ENCODE peak calls at places on chromosomes 13 and 19, in eight cellular contexts. U is thoracic aorta, C is adrenal gland, H is body of pancreas, R is SK-N-SH, V is Peyer's patch, G is ovary, Y is left ventricle myocardium inferior. X is an unnamed sample.
A peak's percentile ranks its signal among the peaks of the same experiment; 100 is the strongest.

GRCh38 chr13:48094404-48094780 is 512 bp downstream of the MED4 start:
- DNase-seq in U (no peak), C (no peak), H (no peak), R (no peak), V (no peak), G (no peak), Y (no peak), X (no peak)

GRCh38 chr13:103140001-103140671 is 73.9 kb upstream of the SLC10A2 start:
- DNase-seq in U (no peak), C (peak; percentile 14), H (no peak), R (peak; percentile 10), V (no peak), G (no peak), Y (no peak), X (no peak)

GRCh38 chr19:1918975-1919374 is 13.8 kb downstream of the ADAT3 start:
- DNase-seq in U (no peak), C (no peak), H (no peak), R (no peak), V (no peak), G (no peak), Y (no peak), X (no peak)

GRCh38 chr19:50657672-50658437 is 8.6 kb downstream of the C19orf81 start:
- DNase-seq in U (peak; percentile 54), C (peak; percentile 98), H (peak; percentile 76), R (peak; percentile 94), V (peak; percentile 65), G (peak; percentile 85), Y (peak; percentile 83), X (peak; percentile 95)

GRCh38 chr13:76928456-76928855 is 19.9 kb upstream of the ACOD1 start:
- DNase-seq in U (no peak), C (no peak), H (no peak), R (no peak), V (no peak), G (no peak), Y (no peak), X (no peak)

GRCh38 chr19:9406798-9407352 is 28.5 kb downstream of the ZNF266 start:
- DNase-seq in U (no peak), C (peak; percentile 77), H (peak; percentile 67), R (peak; percentile 84), V (peak; percentile 51), G (peak; percentile 78), Y (peak; percentile 84), X (peak; percentile 80)

GRCh38 chr13:51524312-51524711 is 60.0 kb upstream of the WDFY2 start:
- DNase-seq in U (no peak), C (peak; percentile 43), H (no peak), R (no peak), V (no peak), G (no peak), Y (no peak), X (no peak)

GRCh38 chr19:8580710-8581281 is 3.6 kb upstream of the MYO1F start:
- DNase-seq in U (peak; percentile 58), C (peak; percentile 85), H (peak; percentile 81), R (peak; percentile 90), V (peak; percentile 85), G (peak; percentile 90), Y (peak; percentile 80), X (peak; percentile 92)

GRCh38 chr19:38850231-38850975 is 617 bp upstream of the HNRNPL start:
- DNase-seq in U (peak; percentile 100), C (peak; percentile 100), H (peak; percentile 100), R (peak; percentile 86), V (peak; percentile 98), G (peak; percentile 99), Y (peak; percentile 99), X (peak; percentile 99)

GRCh38 chr13:38783992-38784875 is 97.4 kb downstream of the FREM2 start:
- DNase-seq in U (no peak), C (no peak), H (peak; percentile 42), R (no peak), V (no peak), G (no peak), Y (no peak), X (no peak)

GRCh38 chr13:47639716-47640447 is 361.2 kb downstream of the SUCLA2 start:
- DNase-seq in U (no peak), C (no peak), H (no peak), R (no peak), V (no peak), G (no peak), Y (no peak), X (no peak)

GRCh38 chr13:101977475-101977874 is 424.4 kb downstream of the FGF14 start:
- DNase-seq in U (no peak), C (no peak), H (no peak), R (peak; percentile 9), V (no peak), G (no peak), Y (no peak), X (peak; percentile 71)

GRCh38 chr19:34480971-34481821 is at the start of gene WTIP:
- DNase-seq in U (peak; percentile 28), C (peak; percentile 58), H (peak; percentile 57), R (peak; percentile 78), V (peak; percentile 60), G (peak; percentile 92), Y (peak; percentile 84), X (peak; percentile 83)

GRCh38 chr13:49044849-49045248 is 69.1 kb downstream of the FNDC3A start:
- DNase-seq in U (no peak), C (no peak), H (no peak), R (no peak), V (no peak), G (no peak), Y (no peak), X (no peak)

GRCh38 chr13:114112826-114113322 is 19.5 kb downstream of the RASA3 start:
- DNase-seq in U (no peak), C (peak; percentile 4), H (no peak), R (no peak), V (no peak), G (peak; percentile 18), Y (no peak), X (no peak)

DNA sequence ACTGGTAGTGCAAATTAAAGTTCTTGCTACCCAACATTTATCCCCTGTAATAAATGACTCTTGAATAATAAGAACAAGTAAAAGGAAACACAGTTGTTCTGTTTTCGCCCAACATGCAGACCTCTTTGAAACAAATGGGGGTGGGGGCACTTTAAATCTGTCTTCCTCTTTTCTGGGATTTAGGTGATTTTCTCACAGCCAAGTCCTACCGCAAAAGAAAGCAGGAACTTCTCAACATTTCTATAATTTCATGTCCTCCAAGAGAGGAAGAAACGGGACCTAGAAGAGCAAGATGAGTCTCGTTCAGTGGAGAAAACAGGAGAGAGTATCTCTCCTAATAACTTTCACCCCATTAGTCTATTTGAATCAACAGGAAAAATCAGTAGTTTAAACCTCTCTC is 3.4 kb downstream of the POU4F1 start:
- DNase-seq in U (no peak), C (no peak), H (no peak), R (no peak), V (no peak), G (no peak), Y (no peak), X (no peak)
- H3K4me3 ChIP-seq in U (no peak overlapping the region), C (no peak overlapping the region), H (no peak overlapping the region), R (no peak overlapping the region), V (no peak overlapping the region), G (no peak overlapping the region), Y (no peak overlapping the region), X (no peak overlapping the region)

DNA sequence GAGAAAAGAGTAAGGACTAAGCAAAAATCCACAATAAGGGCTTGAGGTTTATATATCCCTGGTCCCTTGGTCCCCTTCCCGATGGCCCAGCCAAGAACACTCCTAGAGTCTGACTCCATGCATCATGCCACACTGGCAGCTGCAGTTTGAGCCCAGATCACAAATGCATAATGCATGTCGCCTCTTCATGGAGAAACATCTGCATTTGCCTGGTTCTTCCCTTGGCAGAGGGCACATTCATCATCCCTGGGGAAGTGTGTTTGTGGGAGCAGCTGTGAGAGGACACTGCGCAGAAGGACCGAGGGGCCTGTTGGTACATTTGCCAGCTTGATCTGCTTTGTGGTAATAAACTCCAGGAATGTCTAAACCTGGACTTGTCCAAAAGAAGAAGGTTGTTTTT is 731.8 kb downstream of the FGF9 start:
- DNase-seq in U (no peak), C (no peak), H (no peak), R (no peak), V (no peak), G (no peak), Y (no peak), X (no peak)
- H3K27ac ChIP-seq in U (no peak overlapping the region), C (no peak overlapping the region), H (no peak overlapping the region), R (no peak overlapping the region), V (no peak overlapping the region), G (no peak overlapping the region), Y (no peak overlapping the region), X (no peak overlapping the region)

DNA sequence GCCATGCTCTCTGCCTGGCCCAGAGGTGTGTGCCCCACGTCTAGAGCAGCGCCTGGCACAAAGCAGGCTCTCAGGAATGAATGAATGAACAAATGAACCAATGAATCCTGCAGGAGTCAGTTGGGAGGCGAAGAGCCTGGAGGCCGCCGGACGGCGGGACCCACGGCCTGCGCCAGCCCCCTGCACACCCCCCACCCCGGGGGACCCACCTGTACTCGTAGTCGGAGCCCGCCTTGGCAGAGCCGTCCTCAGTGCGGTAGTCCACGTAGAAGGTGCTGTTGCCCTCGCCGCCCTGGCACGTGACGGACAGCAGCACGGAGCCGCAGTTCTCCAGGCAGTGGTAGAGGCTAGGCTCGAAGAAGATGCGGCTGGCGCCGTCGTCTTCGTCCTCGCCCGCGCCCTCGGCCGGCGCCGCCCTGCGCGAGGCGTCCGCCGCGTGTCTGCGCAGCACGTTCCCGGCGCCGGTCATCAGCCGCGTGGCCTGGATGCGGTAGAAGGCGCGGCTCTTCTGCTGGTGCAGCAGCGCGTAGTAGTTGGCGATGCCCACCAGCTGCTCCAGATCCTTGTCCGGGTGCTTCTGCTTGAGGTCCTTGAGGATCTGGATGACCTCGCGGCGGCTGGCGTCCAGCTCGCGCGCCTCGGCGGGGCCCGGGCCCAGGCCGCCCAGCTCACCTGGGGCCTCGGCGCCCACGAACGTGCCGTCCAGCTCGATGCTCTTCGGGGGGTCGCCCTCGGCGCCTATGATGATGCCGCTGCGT is 14.8 kb downstream of the SLC8A2 start:
- DNase-seq in U (no peak), C (no peak), H (no peak), R (no peak), V (no peak), G (no peak), Y (no peak), X (no peak)
- H3K4me3 ChIP-seq in U (no peak overlapping the region), C (peak overlapping the region; percentile 5), H (no peak overlapping the region), R (no peak overlapping the region), V (no peak overlapping the region), G (no peak overlapping the region), Y (peak overlapping the region; percentile 14), X (no peak overlapping the region)

GRCh38 chr19:10473192-10473591 is 30.0 kb downstream of the KEAP1 start:
- DNase-seq in U (no peak), C (no peak), H (peak; percentile 48), R (no peak), V (no peak), G (no peak), Y (no peak), X (no peak)

GRCh38 chr19:10474962-10475451 is 28.1 kb downstream of the KEAP1 start:
- DNase-seq in U (no peak), C (no peak), H (no peak), R (peak; percentile 1), V (no peak), G (no peak), Y (no peak), X (no peak)

GRCh38 chr19:10478476-10478875 is 24.7 kb downstream of the KEAP1 start:
- DNase-seq in U (no peak), C (no peak), H (no peak), R (peak; percentile 42), V (no peak), G (no peak), Y (no peak), X (no peak)

DNA sequence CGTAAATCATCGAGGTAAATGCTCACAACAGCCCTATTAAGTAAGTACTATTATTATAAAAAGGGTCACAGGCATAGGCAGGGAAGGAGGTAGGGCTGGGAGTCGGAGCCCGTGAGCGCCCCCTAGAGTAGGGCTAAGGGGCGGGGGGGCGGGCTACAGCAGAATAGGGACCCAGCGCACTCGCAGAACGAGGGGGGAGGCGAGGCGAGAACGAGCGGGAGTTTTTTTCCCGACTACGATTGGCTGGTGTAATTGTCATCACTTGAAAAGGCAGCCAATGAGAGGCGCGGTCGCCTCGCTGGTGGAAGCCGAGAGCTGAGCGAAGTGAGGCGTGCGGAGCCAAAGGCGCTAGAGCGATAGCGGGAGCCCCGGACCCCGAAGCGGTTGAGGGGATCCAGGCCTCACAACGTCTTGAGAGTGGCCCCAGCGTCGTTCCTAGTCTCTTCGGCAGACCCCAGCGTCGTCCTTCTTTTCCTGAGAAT is 24.2 kb downstream of the KEAP1 start:
- DNase-seq in U (peak; percentile 83), C (peak; percentile 93), H (peak; percentile 93), R (peak; percentile 90), V (peak; percentile 83), G (peak; percentile 91), Y (peak; percentile 92), X (peak; percentile 93)
- H3K27ac ChIP-seq in U (no peak overlapping the region), C (no peak overlapping the region), H (no peak overlapping the region), R (peak overlapping the region; percentile 23), V (no peak overlapping the region), G (peak overlapping the region; percentile 41), Y (peak overlapping the region; percentile 53), X (no peak overlapping the region)

X was measured in right cardiac atrium.